ENCODE peak calls at places on chromosome 19, in eight cellular contexts. C is naive thymus-derived CD8-positive, alpha-beta T cell; Q is effector memory CD8-positive, alpha-beta T cell; T is GM12891; I is NCI-H748 treated with DMSO at 0.1 percent for 48 hours; G is midbrain; E is C1 segment of cervical spinal cord; H is GM23338. D is an unnamed sample.

GRCh38 chr19:33274663-33275558 is 27.4 kb downstream of the CEBPA start:
- DNase-seq in C (no peak), Q (no peak), T (no peak), I (no peak), G (no peak), E (no peak), H (no peak), D (no peak)

GRCh38 chr19:39385629-39386411 is 5.1 kb downstream of the PAF1 start:
- DNase-seq in C (no peak), Q (no peak), T (no peak), I (no peak), G (no peak), E (no peak), H (no peak), D (no peak)

GRCh38 chr19:46173886-46174475 is 25.9 kb downstream of the IGFL2 start:
- DNase-seq in C (no peak), Q (no peak), T (no peak), I (no peak), G (no peak), E (no peak), H (peak), D (no peak)

GRCh38 chr19:54254195-54254906 is 2.7 kb downstream of the LILRB5 start:
- DNase-seq in C (no peak), Q (no peak), T (no peak), I (no peak), G (no peak), E (no peak), H (peak), D (no peak)

GRCh38 chr19:41376998-41377365 is 649 bp downstream of the TMEM91 start:
- DNase-seq in C (no peak), Q (no peak), T (no peak), I (no peak), G (no peak), E (no peak), H (no peak), D (no peak)

GRCh38 chr19:21128901-21129698 is 12.7 kb upstream of the ZNF431 start:
- DNase-seq in C (no peak), Q (no peak), T (no peak), I (no peak), G (no peak), E (no peak), H (no peak), D (no peak)

GRCh38 chr19:48739835-48740704 is at the start of gene RASIP1:
- DNase-seq in C (no peak), Q (no peak), T (no peak), I (no peak), G (no peak), E (no peak), H (no peak), D (peak)

GRCh38 chr19:5805465-5806132 is 732 bp downstream of the NRTN start:
- DNase-seq in C (peak), Q (peak), T (peak), I (peak), G (peak), E (no peak), H (peak), D (peak)

GRCh38 chr19:46904114-46905060 is 43.6 kb downstream of the ARHGAP35 start:
- DNase-seq in C (no peak), Q (no peak), T (no peak), I (no peak), G (no peak), E (no peak), H (peak), D (no peak)

GRCh38 chr19:17931532-17932191 is 1.2 kb upstream of the CCDC124 start:
- DNase-seq in C (no peak), Q (no peak), T (no peak), I (no peak), G (no peak), E (no peak), H (peak), D (no peak)

GRCh38 chr19:57934820-57935665 is at the start of gene ZNF418:
- DNase-seq in C (no peak), Q (no peak), T (no peak), I (peak), G (peak), E (peak), H (peak), D (no peak)

GRCh38 chr19:39430675-39431593 is 4.8 kb downstream of the RPS16 start:
- DNase-seq in C (no peak), Q (peak), T (no peak), I (no peak), G (no peak), E (no peak), H (peak), D (no peak)

GRCh38 chr19:34808566-34808965 is 35.6 kb upstream of the ZNF599 start:
- DNase-seq in C (no peak), Q (no peak), T (no peak), I (no peak), G (no peak), E (no peak), H (no peak), D (no peak)

GRCh38 chr19:2255112-2255845 is 938 bp downstream of the JSRP1 start:
- DNase-seq in C (no peak), Q (no peak), T (no peak), I (no peak), G (no peak), E (no peak), H (no peak), D (no peak)

GRCh38 chr19:36420961-36421748 is 2.7 kb upstream of the ZFP82 start:
- DNase-seq in C (no peak), Q (no peak), T (no peak), I (no peak), G (peak), E (no peak), H (peak), D (no peak)

GRCh38 chr19:5157186-5157585 is 183.4 kb downstream of the PTPRS start:
- DNase-seq in C (no peak), Q (no peak), T (no peak), I (no peak), G (no peak), E (no peak), H (no peak), D (no peak)

GRCh38 chr19:17757125-17757524 is 5.8 kb downstream of the FCHO1 start:
- DNase-seq in C (no peak), Q (no peak), T (no peak), I (no peak), G (peak), E (peak), H (no peak), D (no peak)

GRCh38 chr19:4781851-4782250 is 9.7 kb upstream of the FEM1A start:
- DNase-seq in C (no peak), Q (no peak), T (no peak), I (no peak), G (no peak), E (no peak), H (no peak), D (no peak)